ENCODE peak calls at places on chromosome 6, in four cellular contexts. H is fibroblast of lung, M is HCT116, E is PC-3. A is an unnamed sample. For H3K4me1, the result is how much of the 10 kb centered on the place peaks cover.

GRCh38 chr6:132020138-132020551 is 69.0 kb upstream of the CCN2 start:
- DNase-seq in M (no peak), E (no peak), H (peak), A (no peak)

GRCh38 chr6:31971279-31971992 is 502 bp downstream of the DXO start:
- DNase-seq in E (no peak), M (no peak), H (no peak), A (no peak)

GRCh38 chr6:107523054-107523791 is 33.3 kb downstream of the SOBP start:
- DNase-seq in M (no peak), E (no peak), H (no peak), A (no peak)

GRCh38 chr6:150528648-150529285 is 70.9 kb upstream of the PLEKHG1 start:
- DNase-seq in E (no peak), H (peak), M (no peak), A (peak)

GRCh38 chr6:148462203-148462602 is 119.6 kb downstream of the SASH1 start:
- DNase-seq in H (peak), M (no peak), E (no peak), A (no peak)

GRCh38 chr6:23784313-23784919 is 341.6 kb upstream of the NRSN1 start:
- DNase-seq in M (no peak), E (no peak), H (no peak), A (no peak)

GRCh38 chr6:48474764-48475674 is 364.0 kb upstream of the PTCHD4 start:
- DNase-seq in M (no peak), E (peak), H (peak), A (no peak)

GRCh38 chr6:25993038-25993684 is 30.6 kb downstream of the TRIM38 start:
- DNase-seq in E (no peak), H (no peak), M (no peak), A (no peak)

GRCh38 chr6:129104131-129104530 is 221.2 kb downstream of the LAMA2 start:
- DNase-seq in E (peak), H (peak), M (no peak), A (peak)

GRCh38 chr6:108526739-108527174 is 34.0 kb upstream of the FOXO3 start:
- DNase-seq in H (peak), M (no peak), E (peak), A (peak)

GRCh38 chr6:90467546-90467945 is 119.3 kb downstream of the MAP3K7 start:
- DNase-seq in E (no peak), M (no peak), H (no peak), A (no peak)

GRCh38 chr6:37783831-37784584 is 35.5 kb upstream of the ZFAND3 start:
- DNase-seq in M (no peak), H (peak), E (no peak), A (peak)

GRCh38 chr6:21101694-21102093 is 491.9 kb upstream of the SOX4 start:
- DNase-seq in H (no peak), M (no peak), E (no peak), A (no peak)
- H3K4me1 ChIP-seq in H (under half), M (under half), E (under half), A (under half)

GRCh38 chr6:1393641-1394283 is 4.4 kb downstream of the FOXF2 start:
- DNase-seq in M (no peak), H (peak), E (no peak), A (no peak)

GRCh38 chr6:1395496-1395895 is 6.1 kb downstream of the FOXF2 start:
- DNase-seq in M (no peak), E (no peak), H (peak), A (no peak)

GRCh38 chr6:1394591-1395463 is 5.5 kb downstream of the FOXF2 start:
- DNase-seq in M (no peak), E (no peak), H (peak), A (no peak)

GRCh38 chr6:1396952-1397868 is 7.8 kb downstream of the FOXF2 start:
- DNase-seq in E (peak), M (peak), H (peak), A (peak)

GRCh38 chr6:1395941-1396908 is 6.8 kb downstream of the FOXF2 start:
- DNase-seq in E (no peak), H (peak), M (no peak), A (no peak)
- TF ChIP-seq EZH2 in E (no peak), H (no peak), M (no peak), A (no peak)

GRCh38 chr6:122580731-122581130 is 29.5 kb upstream of the PKIB start:
- DNase-seq in H (no peak), M (peak), E (peak), A (peak)
- H3K4me1 ChIP-seq in H (under half), M (under half), E (under half), A (under half)

GRCh38 chr6:50847890-50848594 is 29.4 kb downstream of the TFAP2B start:
- DNase-seq in E (peak), H (no peak), M (no peak), A (no peak)
- TF ChIP-seq EZH2 in E (no peak), H (no peak), M (no peak), A (no peak)

GRCh38 chr6:41936073-41936837 is 5.4 kb downstream of the CCND3 start:
- DNase-seq in E (peak), M (peak), H (peak), A (peak)
- H3K4me1 ChIP-seq in E (under half), M (under half), H (under half), A (under half)

GRCh38 chr6:100446922-100447899 is 17.5 kb downstream of the SIM1 start:
- DNase-seq in E (no peak), M (no peak), H (no peak), A (no peak)

GRCh38 chr6:100449239-100449691 is 15.5 kb downstream of the SIM1 start:
- DNase-seq in M (no peak), H (no peak), E (no peak), A (no peak)

GRCh38 chr6:100445512-100445911 is 19.2 kb downstream of the SIM1 start:
- DNase-seq in H (no peak), E (no peak), M (no peak), A (no peak)

GRCh38 chr6:100446115-100446921 is 18.4 kb downstream of the SIM1 start:
- DNase-seq in M (no peak), H (no peak), E (no peak), A (no peak)

GRCh38 chr6:100447900-100448700 is 16.6 kb downstream of the SIM1 start:
- DNase-seq in E (no peak), M (no peak), H (no peak), A (no peak)
- TF ChIP-seq EZH2 in E (no peak), M (no peak), H (peak), A (no peak)

GRCh38 chr6:36609582-36609981 is 15.4 kb downstream of the SRSF3 start:
- DNase-seq in M (no peak), E (no peak), H (no peak), A (no peak)

GRCh38 chr6:36605560-36606391 is 11.6 kb downstream of the SRSF3 start:
- DNase-seq in E (no peak), M (no peak), H (no peak), A (no peak)

GRCh38 chr6:36608788-36609563 is 14.8 kb downstream of the SRSF3 start:
- DNase-seq in H (no peak), M (no peak), E (no peak), A (no peak)

GRCh38 chr6:36610041-36610440 is 15.9 kb downstream of the SRSF3 start:
- DNase-seq in M (no peak), E (no peak), H (no peak), A (no peak)

DNA sequence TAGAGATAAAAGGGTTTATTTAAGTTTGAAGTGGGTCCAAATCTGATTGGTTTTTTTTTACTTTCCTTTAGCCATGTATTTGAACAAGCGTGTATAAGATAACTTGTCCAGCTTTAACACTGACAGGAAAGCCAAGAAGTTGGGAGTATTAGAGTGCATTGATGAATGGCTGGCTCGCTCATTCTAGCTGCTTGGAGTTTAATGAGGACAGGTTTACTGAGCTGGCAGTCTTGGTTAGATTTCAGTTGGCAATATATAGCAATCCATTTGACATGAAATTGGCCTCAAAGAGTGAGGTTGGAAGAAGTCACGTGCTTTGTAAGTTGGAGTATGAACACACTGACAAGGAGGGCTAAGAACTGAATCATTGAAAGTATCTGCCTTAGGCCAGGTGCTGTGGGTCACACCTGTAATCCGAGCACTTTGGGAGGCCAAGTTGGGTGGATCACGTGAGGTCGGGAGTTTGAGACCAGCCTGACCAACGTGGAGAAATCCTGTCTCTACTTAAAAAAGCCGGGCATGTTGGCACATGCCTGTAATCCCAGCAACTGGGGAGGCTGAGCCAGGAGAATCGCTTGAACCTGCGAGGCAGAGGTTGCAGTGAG is 13.7 kb downstream of the SRSF3 start:
- DNase-seq in M (no peak), E (no peak), H (no peak), A (no peak)
- H3K4me1 ChIP-seq in M (under half), E (under half), H (under half), A (under half)

GRCh38 chr6:98833101-98834059 is 994 bp upstream of the POU3F2 start:
- DNase-seq in E (peak), H (peak), M (no peak), A (peak)

GRCh38 chr6:98828991-98829411 is 5.4 kb upstream of the POU3F2 start:
- DNase-seq in H (no peak), M (no peak), E (no peak), A (no peak)

GRCh38 chr6:98834060-98835031 is at the start of gene POU3F2:
- DNase-seq in E (peak), M (no peak), H (peak), A (peak)

GRCh38 chr6:98832282-98833100 is 1.9 kb upstream of the POU3F2 start:
- DNase-seq in E (peak), H (peak), M (no peak), A (peak)

GRCh38 chr6:98831057-98832031 is 3.0 kb upstream of the POU3F2 start:
- DNase-seq in E (no peak), M (no peak), H (no peak), A (no peak)
- TF ChIP-seq EZH2 in E (no peak), M (no peak), H (peak), A (no peak)

GRCh38 chr6:36599791-36600209 is 5.6 kb downstream of the SRSF3 start:
- DNase-seq in E (no peak), H (peak), M (no peak), A (peak)

GRCh38 chr6:36597775-36598174 is 3.6 kb downstream of the SRSF3 start:
- DNase-seq in H (no peak), M (no peak), E (no peak), A (no peak)

GRCh38 chr6:36596359-36596758 is 2.2 kb downstream of the SRSF3 start:
- DNase-seq in M (no peak), E (no peak), H (no peak), A (peak)

GRCh38 chr6:36598739-36599318 is 4.7 kb downstream of the SRSF3 start:
- DNase-seq in M (no peak), E (no peak), H (no peak), A (no peak)

GRCh38 chr6:36598326-36598725 is 4.2 kb downstream of the SRSF3 start:
- DNase-seq in H (no peak), E (no peak), M (no peak), A (no peak)
- H3K4me1 ChIP-seq in H (under half), E (under half), M (under half), A (half or more)

A was measured in A673.